ENCODE peak calls at places on chromosomes 3 and 15, in nine cellular contexts. B, Y, D, P, K, A, M, H and T are unnamed samples.

GRCh38 chr3:150925751-150926201 is 20.5 kb upstream of the MINDY4B start:
- DNase-seq in M (peak; percentile 28), D (peak; percentile 53), H (peak; percentile 26), A (no peak), P (no peak), Y (no peak), K (peak; percentile 62), B (no peak), T (peak; percentile 75)

GRCh38 chr3:16069149-16069922 is 105.1 kb upstream of the GALNT15 start:
- DNase-seq in Y (no peak), A (peak; percentile 94), K (no peak), P (no peak), H (peak; percentile 96), D (no peak), M (peak; percentile 98), B (no peak), T (no peak)

GRCh38 chr3:139935866-139936817 is 1.2 kb downstream of the CLSTN2 start:
- DNase-seq in P (no peak), K (no peak), H (peak; percentile 3), M (peak; percentile 27), B (no peak), D (no peak), Y (peak; percentile 61), A (no peak), T (peak; percentile 63)

GRCh38 chr3:45105855-45106655 is 40.1 kb downstream of the CDCP1 start:
- DNase-seq in A (peak; percentile 41), M (peak; percentile 89), B (no peak), P (no peak), D (peak; percentile 83), H (peak; percentile 91), K (peak; percentile 30), Y (no peak), T (no peak)

GRCh38 chr3:184354121-184354728 is 7.2 kb downstream of the CLCN2 start:
- DNase-seq in Y (no peak), B (no peak), K (peak; percentile 51), D (peak; percentile 57), M (peak; percentile 10), A (no peak), H (no peak), P (no peak), T (peak; percentile 79)

GRCh38 chr15:99315636-99316035 is 64.4 kb downstream of the LRRC28 start:
- DNase-seq in P (no peak), B (no peak), D (no peak), Y (no peak), A (no peak), H (no peak), K (no peak), M (no peak), T (no peak)

GRCh38 chr3:159560214-159561004 is 428.2 kb upstream of the IL12A start:
- DNase-seq in A (no peak), D (no peak), M (no peak), H (no peak), K (no peak), P (no peak), B (no peak), Y (no peak), T (no peak)

GRCh38 chr15:32718822-32719716 is 1.3 kb downstream of the GREM1 start:
- DNase-seq in D (no peak), A (no peak), K (no peak), Y (no peak), H (peak; percentile 43), P (no peak), B (no peak), M (no peak), T (no peak)

GRCh38 chr15:80996247-80996646 is 4.5 kb upstream of the TLNRD1 start:
- DNase-seq in K (peak; percentile 58), Y (no peak), A (no peak), M (peak; percentile 14), P (no peak), D (no peak), B (no peak), H (peak; percentile 47), T (no peak)

GRCh38 chr15:47732243-47732642 is 14.9 kb downstream of the SEMA6D start:
- DNase-seq in A (no peak), H (no peak), D (no peak), B (no peak), P (no peak), Y (no peak), K (no peak), M (no peak), T (no peak)

GRCh38 chr3:147368151-147368550 is 38.2 kb downstream of the ZIC4 start:
- DNase-seq in B (no peak), M (no peak), Y (no peak), A (no peak), H (no peak), P (no peak), K (no peak), D (no peak), T (no peak)

GRCh38 chr3:188323067-188323842 is 169.3 kb downstream of the LPP start:
- DNase-seq in A (no peak), Y (no peak), H (no peak), M (no peak), K (peak; percentile 29), B (no peak), P (no peak), D (peak; percentile 70), T (no peak)

GRCh38 chr3:25582242-25582641 is 82.5 kb downstream of the TOP2B start:
- DNase-seq in K (no peak), M (peak; percentile 93), B (no peak), Y (no peak), H (peak; percentile 92), A (peak; percentile 67), D (no peak), P (no peak), T (no peak)

GRCh38 chr3:179093807-179094206 is 22.2 kb upstream of the ZMAT3 start:
- DNase-seq in D (no peak), A (no peak), Y (no peak), M (peak; percentile 74), B (no peak), H (peak; percentile 33), P (no peak), K (no peak), T (no peak)

GRCh38 chr3:39103791-39104552 is 3.5 kb downstream of the GORASP1 start:
- DNase-seq in P (no peak), D (no peak), Y (no peak), B (no peak), H (no peak), M (no peak), A (no peak), K (no peak), T (no peak)

GRCh38 chr3:454986-455385 is 258.4 kb downstream of the CHL1 start:
- DNase-seq in A (no peak), P (no peak), Y (no peak), M (no peak), B (no peak), D (no peak), H (no peak), K (no peak), T (no peak)

GRCh38 chr15:58357529-58358476 is 74.0 kb upstream of the LIPC start:
- DNase-seq in K (peak; percentile 11), P (no peak), A (no peak), B (no peak), M (peak; percentile 33), H (peak; percentile 13), Y (no peak), D (peak; percentile 68), T (no peak)

GRCh38 chr15:60390931-60391501 is 6.8 kb downstream of the ANXA2 start:
- DNase-seq in K (no peak), B (no peak), Y (no peak), M (peak; percentile 94), D (no peak), A (no peak), P (no peak), H (peak; percentile 88), T (no peak)

GRCh38 chr3:114214542-114215341 is 22.6 kb downstream of the ZNF80 start:
- DNase-seq in A (no peak), K (peak; percentile 57), B (no peak), P (no peak), H (no peak), M (peak; percentile 9), Y (peak; percentile 28), D (peak; percentile 84), T (no peak)

GRCh38 chr15:100191161-100191560 is 150.6 kb downstream of the ADAMTS17 start:
- DNase-seq in Y (no peak), P (no peak), A (no peak), H (no peak), M (no peak), K (peak; percentile 27), B (no peak), D (no peak), T (no peak)

GRCh38 chr3:150255416-150255815 is 152.7 kb upstream of the TSC22D2 start:
- DNase-seq in H (no peak), K (no peak), B (no peak), M (no peak), Y (peak; percentile 30), P (no peak), A (no peak), D (no peak), T (no peak)

GRCh38 chr3:193595939-193596487 is 3.0 kb downstream of the OPA1 start:
- DNase-seq in K (no peak), P (no peak), Y (no peak), D (no peak), H (no peak), M (no peak), A (no peak), B (no peak), T (no peak)

GRCh38 chr15:85430406-85431204 is 50.2 kb downstream of the AKAP13 start:
- DNase-seq in Y (no peak), H (no peak), M (no peak), A (no peak), D (no peak), K (peak; percentile 78), P (no peak), B (no peak), T (no peak)

GRCh38 chr3:100263583-100263982 is 2.8 kb downstream of the TBC1D23 start:
- DNase-seq in H (no peak), M (no peak), B (no peak), Y (no peak), P (no peak), K (no peak), D (no peak), A (no peak), T (no peak)

GRCh38 chr3:81425198-81425868 is 336.1 kb downstream of the GBE1 start:
- DNase-seq in P (no peak), D (no peak), K (no peak), H (peak; percentile 82), A (no peak), M (peak; percentile 72), B (no peak), Y (no peak), T (no peak)

GRCh38 chr3:43893721-43894120 is 203.0 kb downstream of the ABHD5 start:
- DNase-seq in M (peak; percentile 18), H (peak; percentile 40), B (no peak), P (no peak), A (no peak), D (no peak), K (no peak), Y (no peak), T (no peak)

GRCh38 chr3:176951144-176951543 is 246.1 kb downstream of the TBL1XR1 start:
- DNase-seq in K (no peak), M (no peak), D (no peak), B (no peak), P (no peak), Y (no peak), A (no peak), H (no peak), T (no peak)

GRCh38 chr3:139286825-139287224 is 57.0 kb upstream of the MRPS22 start:
- DNase-seq in P (no peak), Y (no peak), D (no peak), H (no peak), M (no peak), B (no peak), A (no peak), K (no peak), T (peak; percentile 57)

GRCh38 chr3:46852329-46852720 is 10.9 kb downstream of the MYL3 start:
- DNase-seq in P (no peak), H (no peak), D (no peak), B (no peak), A (no peak), M (no peak), K (no peak), Y (no peak), T (peak; percentile 50)

GRCh38 chr3:59268170-59268569 is 218.3 kb upstream of the CFAP20DC start:
- DNase-seq in P (no peak), H (peak; percentile 24), Y (no peak), K (no peak), D (no peak), B (no peak), A (no peak), M (peak; percentile 74), T (no peak)

GRCh38 chr15:26888761-26889160 is 21.9 kb downstream of the GABRA5 start:
- DNase-seq in P (no peak), H (no peak), A (no peak), B (no peak), M (no peak), D (no peak), Y (no peak), K (no peak), T (no peak)